ENCODE peak calls at places on chromosomes 1 and 21, in six cellular contexts. Y is astrocyte of the spinal cord; C is stimulated activated CD8-positive, alpha-beta memory T cell treated with anti-CD3 and anti-CD28 coated beads, Interleukin-15, amount 100 ng/mL, for 1 hour; N is GM19239; S is stimulated activated CD4-positive, alpha-beta T cell treated with anti-CD3 and anti-CD28 coated beads, Interleukin-2, amount 100 ng/mL, for 48 hours; G is posterior cingulate gyrus. I is an unnamed sample.
A peak's percentile ranks its signal among the peaks of the same experiment; 100 is the strongest.

GRCh38 chr1:40032240-40032891 is 8.2 kb upstream of the CAP1 start:
- DNase-seq in Y (peak; percentile 71), C (peak; percentile 27), N (peak; percentile 19), S (no peak), G (peak; percentile 89), I (no peak)

GRCh38 chr1:72724951-72725863 is 442.9 kb upstream of the NEGR1 start:
- DNase-seq in Y (no peak), C (no peak), N (no peak), S (no peak), G (peak; percentile 73), I (no peak)

GRCh38 chr21:46667735-46668380 is 32.4 kb downstream of the PRMT2 start:
- DNase-seq in Y (peak; percentile 39), C (no peak), N (no peak), S (no peak), G (no peak), I (no peak)

GRCh38 chr1:243848165-243849088 is 1.6 kb downstream of the AKT3 start:
- DNase-seq in Y (no peak), C (no peak), N (no peak), S (no peak), G (no peak), I (no peak)

GRCh38 chr21:39654951-39655350 is 42.2 kb downstream of the B3GALT5 start:
- DNase-seq in Y (no peak), C (no peak), N (no peak), S (no peak), G (no peak), I (no peak)

GRCh38 chr1:85091647-85092295 is 43.5 kb upstream of the MCOLN3 start:
- DNase-seq in Y (no peak), C (no peak), N (no peak), S (peak; percentile 6), G (no peak), I (no peak)

GRCh38 chr1:76659171-76659940 is 207.9 kb upstream of the ST6GALNAC5 start:
- DNase-seq in Y (no peak), C (no peak), N (no peak), S (no peak), G (no peak), I (no peak)

GRCh38 chr1:77543822-77544448 is 138.5 kb downstream of the ZZZ3 start:
- DNase-seq in Y (peak; percentile 28), C (no peak), N (no peak), S (no peak), G (no peak), I (no peak)

GRCh38 chr1:97920275-97920831 is 481 bp downstream of the DPYD start:
- DNase-seq in Y (peak; percentile 40), C (no peak), N (peak; percentile 2), S (peak; percentile 27), G (no peak), I (no peak)

GRCh38 chr1:223137402-223138100 is 5.5 kb downstream of the TLR5 start:
- DNase-seq in Y (no peak), C (no peak), N (no peak), S (no peak), G (no peak), I (no peak)

GRCh38 chr1:52365091-52365745 is 787 bp downstream of the CC2D1B start:
- DNase-seq in Y (peak; percentile 73), C (no peak), N (peak; percentile 36), S (no peak), G (peak; percentile 90), I (peak; percentile 18)

GRCh38 chr1:17774452-17774851 is 19.3 kb downstream of the ACTL8 start:
- DNase-seq in Y (no peak), C (no peak), N (no peak), S (no peak), G (peak; percentile 50), I (no peak)

GRCh38 chr1:231385118-231385748 is 36.9 kb downstream of the EGLN1 start:
- DNase-seq in Y (no peak), C (no peak), N (no peak), S (no peak), G (no peak), I (no peak)

GRCh38 chr1:244833734-244834595 is 1.5 kb upstream of the COX20 start:
- DNase-seq in Y (peak; percentile 83), C (no peak), N (no peak), S (peak; percentile 42), G (peak; percentile 92), I (no peak)